ENCODE peak calls at places on chromosomes 13 and 19, in ten cellular contexts. C is uterus, U is fibroblast of lung, P is stomach, Z is lower leg skin, E is colonic mucosa, M is AG04449, G is endothelial cell of umbilical vein, K is neural progenitor cell, N is transverse colon. I is an unnamed sample.

GRCh38 chr13:66940113-66940512 is 290.0 kb downstream of the PCDH9 start:
- DNase-seq in P (no peak), C (no peak), E (no peak), M (no peak), K (no peak), Z (no peak), N (no peak), G (peak), U (no peak), I (no peak)

GRCh38 chr13:25899952-25900351 is 151.9 kb downstream of the SHISA2 start:
- DNase-seq in M (no peak), C (no peak), E (no peak), K (no peak), N (no peak), Z (no peak), U (no peak), G (no peak), P (no peak), I (no peak)

GRCh38 chr19:10254244-10254643 is 2.2 kb downstream of the MRPL4 start:
- DNase-seq in E (no peak), K (no peak), G (no peak), N (no peak), M (no peak), P (no peak), C (no peak), Z (no peak), U (no peak), I (no peak)

GRCh38 chr13:38824342-38824741 is 137.5 kb downstream of the FREM2 start:
- DNase-seq in N (no peak), U (no peak), M (no peak), P (no peak), G (no peak), K (no peak), E (no peak), Z (no peak), C (no peak), I (no peak)

GRCh38 chr19:29966594-29967249 is 24.7 kb downstream of the URI1 start:
- DNase-seq in U (peak), P (no peak), K (no peak), Z (no peak), C (no peak), M (no peak), G (peak), N (no peak), E (no peak), I (peak)

GRCh38 chr19:19552811-19553210 is 14.7 kb downstream of the CILP2 start:
- DNase-seq in E (no peak), N (peak), G (no peak), Z (no peak), M (no peak), U (peak), C (no peak), K (peak), P (peak), I (no peak)

GRCh38 chr13:60590775-60591174 is 193.8 kb downstream of the TDRD3 start:
- DNase-seq in C (no peak), G (no peak), U (no peak), M (no peak), E (no peak), Z (no peak), N (no peak), P (no peak), K (no peak), I (no peak)

GRCh38 chr13:113928701-113929627 is 44.9 kb downstream of the C13orf46 start:
- DNase-seq in N (peak), C (peak), U (peak), M (no peak), Z (peak), K (no peak), E (no peak), G (no peak), P (peak), I (peak)

GRCh38 chr13:39770514-39770913 is 115.1 kb downstream of the COG6 start:
- DNase-seq in K (no peak), Z (no peak), P (no peak), M (no peak), G (no peak), N (no peak), C (no peak), E (no peak), U (no peak), I (no peak)

GRCh38 chr19:4559569-4559968 is at the start of gene SEMA6B:
- DNase-seq in G (peak), U (no peak), M (no peak), N (no peak), P (peak), Z (peak), K (no peak), C (peak), E (no peak), I (no peak)

GRCh38 chr19:35869327-35870123 is 1.2 kb downstream of the APLP1 start:
- DNase-seq in U (peak), K (peak), C (peak), N (peak), G (peak), Z (peak), E (peak), M (no peak), P (peak), I (peak)

GRCh38 chr19:33273881-33274662 is 28.3 kb downstream of the CEBPA start:
- DNase-seq in U (peak), N (peak), E (peak), G (peak), C (peak), P (peak), Z (no peak), K (no peak), M (peak), I (peak)

GRCh38 chr19:4439243-4439642 is 18.4 kb downstream of the UBXN6 start:
- DNase-seq in P (no peak), Z (no peak), K (no peak), N (no peak), M (no peak), C (no peak), E (no peak), G (no peak), U (no peak), I (no peak)

GRCh38 chr13:36362251-36362650 is 16.1 kb upstream of the SPART start:
- DNase-seq in Z (no peak), G (no peak), N (no peak), U (peak), E (no peak), K (no peak), M (no peak), C (no peak), P (no peak), I (peak)

DNA sequence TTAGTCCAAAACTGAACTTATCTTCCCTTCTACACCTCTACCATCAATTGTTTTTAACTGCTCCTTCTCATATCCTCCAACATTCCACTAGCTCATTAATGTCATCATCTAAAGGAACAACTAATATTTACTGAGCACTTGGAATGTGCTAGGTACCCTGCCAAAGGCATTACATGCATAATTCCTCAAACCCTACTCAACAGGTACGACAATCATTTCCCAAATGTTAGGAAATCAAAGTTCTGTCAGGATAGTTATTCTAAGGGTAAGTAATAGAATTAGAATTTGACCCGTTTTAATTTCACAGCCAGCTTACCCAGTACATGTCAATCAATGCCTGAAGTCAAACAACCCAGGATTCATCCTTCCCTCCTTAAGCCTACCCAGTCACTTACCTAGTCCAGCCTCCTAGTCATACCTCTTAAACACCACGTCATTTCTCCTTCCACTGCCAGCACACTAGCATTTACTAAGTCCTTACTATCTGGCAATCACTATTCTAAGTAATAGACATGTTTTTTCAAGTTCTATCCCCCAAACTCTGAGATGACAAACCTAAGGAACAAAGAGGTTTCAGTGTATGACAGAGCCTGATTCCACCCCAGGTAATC is 2.4 kb downstream of the LNX2 start:
- DNase-seq in C (no peak), Z (no peak), M (no peak), K (no peak), P (peak), N (no peak), G (no peak), U (no peak), E (no peak), I (no peak)
- H3K4me3 ChIP-seq in C (no peak), Z (no peak), M (no peak), K (no peak), P (peak), N (peak), G (no peak), U (no peak), E (no peak), I (no peak)

DNA sequence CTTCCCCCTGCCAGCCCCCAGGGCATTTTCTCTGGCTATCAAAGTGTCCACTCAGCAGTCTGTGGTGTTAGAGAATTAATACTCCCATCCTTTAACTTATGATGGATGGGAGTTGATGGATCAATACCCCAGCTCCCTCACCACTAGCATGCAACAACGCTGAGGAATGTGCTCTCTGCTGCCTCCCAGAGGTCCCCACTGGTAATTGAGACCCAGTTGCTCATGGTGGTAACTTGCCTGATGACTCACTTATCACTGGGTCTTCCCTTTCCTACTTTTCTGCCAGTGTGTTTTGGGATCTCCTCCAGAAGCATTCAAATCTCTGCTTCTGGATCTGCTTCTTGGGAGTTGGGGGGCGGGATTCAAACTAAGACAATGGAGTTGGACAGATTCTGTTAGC is 20.3 kb upstream of the CACNA1A start:
- DNase-seq in C (no peak), U (no peak), Z (no peak), N (no peak), G (no peak), P (no peak), K (peak), M (no peak), E (no peak), I (peak)
- TF ChIP-seq CTCF in C (no peak), U (no peak), Z (no peak), N (no peak), G (peak), P (no peak), K (peak), M (peak), E (no peak), I (peak)

GRCh38 chr19:47469419-47469700 is 2.3 kb downstream of the SLC8A2 start:
- DNase-seq in E (no peak), C (no peak), K (no peak), Z (no peak), N (no peak), G (no peak), M (no peak), P (no peak), U (no peak), I (no peak)

GRCh38 chr19:47461876-47462275 is 9.8 kb downstream of the SLC8A2 start:
- DNase-seq in P (no peak), C (no peak), U (no peak), M (no peak), G (no peak), Z (no peak), K (no peak), N (no peak), E (no peak), I (no peak)

GRCh38 chr19:47465957-47466356 is 5.7 kb downstream of the SLC8A2 start:
- DNase-seq in E (no peak), M (no peak), Z (no peak), P (no peak), N (no peak), U (no peak), G (no peak), C (no peak), K (no peak), I (no peak)

GRCh38 chr19:47467914-47468313 is 3.8 kb downstream of the SLC8A2 start:
- DNase-seq in K (peak), U (no peak), G (no peak), E (no peak), M (no peak), N (no peak), C (no peak), P (no peak), Z (no peak), I (no peak)

DNA sequence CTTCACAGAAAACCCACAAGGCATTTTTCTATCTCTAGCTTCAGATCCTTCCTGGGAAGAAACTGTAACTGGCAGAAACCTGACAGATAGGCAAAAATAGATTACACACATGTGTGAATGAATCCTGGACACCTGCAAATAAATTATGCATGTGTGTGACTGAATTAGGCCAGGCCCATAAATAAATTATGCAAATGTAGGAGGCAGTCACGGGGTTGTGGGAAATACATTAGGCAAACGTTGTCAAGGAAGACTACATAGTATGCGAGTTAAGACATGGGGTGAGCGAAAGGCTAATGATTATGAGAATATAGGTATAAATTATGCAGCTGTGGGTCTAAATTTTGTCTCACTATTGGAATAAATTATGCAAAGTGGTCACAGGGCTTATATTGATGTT is 7.1 kb downstream of the SLC8A2 start:
- DNase-seq in E (no peak), C (no peak), G (no peak), Z (no peak), U (no peak), M (no peak), K (no peak), N (no peak), P (no peak), I (no peak)
- H3K4me3 ChIP-seq in E (no peak), C (no peak), G (no peak), Z (no peak), U (no peak), M (no peak), K (no peak), N (no peak), P (no peak), I (no peak)

DNA sequence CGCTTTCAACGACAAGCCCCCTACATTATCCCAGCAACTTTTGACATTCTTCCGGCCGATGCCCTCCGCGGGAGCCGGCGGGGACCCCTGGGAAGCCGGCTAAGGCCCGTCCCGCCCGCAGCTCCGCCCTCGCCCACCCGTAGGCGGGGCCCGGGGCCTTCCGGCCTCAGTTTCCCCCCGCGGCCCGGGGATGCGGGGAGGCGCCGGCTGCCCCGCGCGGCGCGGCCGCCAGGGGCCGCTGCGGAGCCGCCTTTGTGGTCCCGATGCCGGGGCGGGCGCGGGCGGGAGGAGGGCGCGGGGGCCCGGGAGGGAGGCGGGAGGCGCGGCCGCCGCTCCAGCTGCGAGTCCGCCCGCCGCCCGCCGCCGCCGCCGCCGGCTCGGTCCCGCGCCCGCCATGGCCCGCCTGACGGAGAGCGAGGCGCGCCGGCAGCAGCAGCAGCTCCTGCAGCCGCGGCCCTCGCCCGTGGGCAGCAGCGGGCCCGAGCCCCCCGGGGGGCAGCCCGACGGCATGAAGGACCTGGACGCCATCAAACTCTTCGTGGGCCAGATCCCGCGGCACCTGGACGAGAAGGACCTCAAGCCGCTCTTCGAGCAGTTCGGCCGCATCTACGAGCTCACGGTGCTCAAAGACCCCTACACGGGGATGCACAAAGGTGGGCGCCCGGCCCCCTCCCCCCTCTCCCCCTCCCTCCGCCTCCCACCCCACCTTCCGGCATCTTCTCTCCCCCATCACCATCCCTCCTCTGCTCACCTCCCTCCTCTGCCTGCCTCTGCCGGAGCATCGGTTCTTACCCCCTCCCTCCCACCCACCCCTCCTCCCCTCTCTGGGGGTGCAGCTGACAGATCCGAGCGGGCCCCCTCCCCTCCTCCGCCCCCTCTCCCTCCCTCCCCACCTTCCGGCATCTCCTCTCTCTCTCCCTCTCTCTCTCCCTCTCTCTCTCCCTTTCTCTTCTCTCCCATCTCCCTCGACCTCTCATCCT is at the start of gene CELF5:
- DNase-seq in U (peak), N (peak), K (peak), Z (no peak), E (peak), G (no peak), P (peak), M (no peak), C (no peak), I (no peak)
- TF ChIP-seq CTCF in U (no peak), N (peak), K (peak), Z (no peak), E (peak), G (peak), P (no peak), M (peak), C (peak), I (peak)

DNA sequence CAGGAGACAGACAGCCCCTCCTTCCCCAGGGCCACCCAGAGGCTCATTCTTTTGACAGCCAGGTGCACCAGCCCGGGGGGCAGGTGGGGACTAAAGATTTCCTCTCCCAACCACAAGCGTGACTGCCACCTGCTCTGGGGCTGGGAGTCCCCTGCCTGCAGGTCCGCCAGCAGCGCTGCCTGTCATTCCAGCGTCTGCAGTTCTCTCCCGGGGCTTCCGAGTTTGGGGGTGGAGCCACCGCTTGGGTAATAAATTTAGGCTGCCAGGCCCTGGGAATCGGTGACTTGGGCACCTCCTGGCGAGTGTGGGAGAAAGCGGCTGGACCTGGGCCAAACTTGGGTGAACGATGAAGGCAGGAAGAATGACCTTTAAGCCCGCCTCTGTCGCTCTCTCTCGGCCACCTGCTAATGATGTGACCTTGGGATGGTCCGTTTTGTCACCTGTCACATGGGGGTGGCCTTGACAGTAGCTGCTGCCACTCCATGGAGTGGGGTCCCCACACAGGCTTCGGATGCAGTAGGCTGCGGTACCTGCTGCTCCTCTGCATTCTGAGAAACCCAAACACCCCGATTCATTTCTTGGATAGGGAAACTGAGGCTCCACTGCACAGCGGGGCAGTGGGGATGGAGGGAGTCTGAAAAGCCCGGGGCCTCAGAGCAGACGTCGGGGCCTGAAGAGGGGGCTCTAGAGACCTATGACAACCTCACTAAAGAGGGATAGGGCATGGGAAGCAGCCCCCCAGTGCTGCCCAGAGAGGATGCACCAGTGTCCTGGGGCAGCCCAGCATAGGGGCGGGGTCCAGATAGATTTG is 12.8 kb downstream of the FUT6 start:
- DNase-seq in K (peak), G (no peak), P (peak), E (peak), M (no peak), C (no peak), U (peak), N (peak), Z (no peak), I (peak)
- H3K4me3 ChIP-seq in K (no peak), G (no peak), P (peak), E (no peak), M (no peak), C (no peak), U (no peak), N (no peak), Z (no peak), I (no peak)

GRCh38 chr19:16969127-16969526 is 57.5 kb downstream of the CPAMD8 start:
- DNase-seq in U (no peak), Z (peak), E (no peak), N (no peak), C (no peak), P (no peak), M (no peak), G (no peak), K (no peak), I (no peak)
- TF ChIP-seq CTCF in U (no peak), Z (no peak), E (no peak), N (no peak), C (no peak), P (no peak), M (no peak), G (no peak), K (no peak), I (no peak)

GRCh38 chr13:33318744-33319143 is 33.2 kb upstream of the STARD13 start:
- DNase-seq in G (no peak), K (no peak), C (no peak), N (no peak), E (no peak), Z (no peak), P (no peak), U (no peak), M (no peak), I (no peak)
- H3K4me3 ChIP-seq in G (no peak), K (no peak), C (no peak), N (no peak), E (no peak), Z (no peak), P (no peak), U (no peak), M (no peak), I (no peak)

DNA sequence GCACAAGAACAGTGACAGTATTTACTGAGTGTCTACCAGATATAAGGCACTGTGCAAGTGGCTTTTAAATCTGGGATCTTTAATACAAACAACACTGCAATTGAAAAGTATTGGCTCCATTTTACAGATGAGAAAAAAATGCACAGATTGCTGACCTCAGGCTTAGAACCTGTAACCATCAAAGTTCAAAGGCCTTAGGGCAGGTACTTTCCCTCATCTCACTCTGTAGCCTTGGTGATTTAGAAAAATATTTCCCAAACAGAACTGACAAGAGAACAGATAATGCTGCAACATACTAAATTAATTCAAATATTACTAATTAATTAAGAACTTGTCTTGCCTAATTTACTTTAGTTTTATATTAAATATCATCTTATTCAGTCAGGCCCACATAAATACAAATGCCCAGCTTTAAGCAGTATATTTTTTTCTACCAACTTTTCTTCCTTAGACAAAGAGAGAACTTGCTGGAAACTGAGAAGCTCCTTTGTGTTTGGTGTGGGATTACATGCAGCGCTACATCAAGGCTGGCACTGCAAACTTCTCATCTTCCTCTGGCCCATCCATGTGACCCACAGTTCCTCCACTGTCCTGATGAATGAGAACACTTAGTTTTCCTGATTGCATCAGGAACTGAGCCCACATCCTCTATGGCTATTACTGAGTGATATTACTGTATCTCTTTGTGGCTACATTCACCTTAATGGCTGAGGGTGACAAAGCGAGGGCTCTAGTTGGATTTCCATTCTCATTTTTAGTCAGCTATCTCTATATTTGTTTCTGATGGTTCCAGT is 302.1 kb downstream of the ENOX1 start:
- DNase-seq in M (no peak), P (no peak), E (no peak), N (no peak), Z (peak), G (no peak), U (no peak), K (no peak), C (no peak), I (no peak)
- TF ChIP-seq CTCF in M (no peak), P (no peak), E (no peak), N (no peak), Z (no peak), G (no peak), U (no peak), K (no peak), C (no peak), I (no peak)

I was measured in fibroblast of the aortic adventitia.